ENCODE peak calls at places on chromosome 1, in five cellular contexts. T is OCI-LY7; E is iris pigment epithelial cell; P is nucleus accumbens; R is stimulated activated CD8-positive, alpha-beta memory T cell treated with anti-CD3 and anti-CD28 coated beads, Interleukin-15, amount 100 ng/mL, for 1 hour. V is an unnamed sample.

GRCh38 chr1:9767964-9768668 is 55.6 kb downstream of the CLSTN1 start:
- DNase-seq in T (peak; percentile 24), E (no peak), P (no peak), R (no peak), V (no peak)

GRCh38 chr1:20530901-20531300 is 21.5 kb upstream of the FAM43B start:
- DNase-seq in T (no peak), E (no peak), P (no peak), R (no peak), V (no peak)

GRCh38 chr1:77514871-77515776 is 167.3 kb downstream of the ZZZ3 start:
- DNase-seq in T (peak; percentile 37), E (peak; percentile 65), P (no peak), R (no peak), V (no peak)

GRCh38 chr1:65505547-65506325 is 85.3 kb downstream of the LEPR start:
- DNase-seq in T (no peak), E (peak; percentile 51), P (no peak), R (no peak), V (no peak)

GRCh38 chr1:66981679-66982078 is 56.9 kb downstream of the MIER1 start:
- DNase-seq in T (peak; percentile 50), E (peak; percentile 69), P (no peak), R (no peak), V (peak; percentile 52)

GRCh38 chr1:43834280-43835140 is 99.1 kb upstream of the ARTN start:
- DNase-seq in T (peak; percentile 40), E (peak; percentile 45), P (no peak), R (no peak), V (no peak)

GRCh38 chr1:19814681-19815503 is at the start of gene RNF186:
- DNase-seq in T (peak; percentile 11), E (no peak), P (no peak), R (no peak), V (peak; percentile 48)

GRCh38 chr1:54011316-54012007 is 6.5 kb downstream of the LDLRAD1 start:
- DNase-seq in T (no peak), E (no peak), P (no peak), R (no peak), V (no peak)

GRCh38 chr1:68218485-68218884 is 13.8 kb downstream of the WLS start:
- DNase-seq in T (no peak), E (no peak), P (no peak), R (no peak), V (no peak)

GRCh38 chr1:172582889-172583288 is 49.9 kb downstream of the SUCO start:
- DNase-seq in T (no peak), E (no peak), P (no peak), R (no peak), V (no peak)

V was measured in MM.1S.